ENCODE peak calls at places on chromosomes 6 and 20, in six cellular contexts. W is caudate nucleus, J is NCI-H187, K is NCI-H524, L is AG08395, D is ELR. I is an unnamed sample.

GRCh38 chr6:111483736-111484654 is 977 bp upstream of the REV3L start:
- DNase-seq in W (peak), J (peak), K (peak), L (peak), D (peak), I (peak)

GRCh38 chr6:73610444-73611275 is 43.1 kb downstream of the SLC17A5 start:
- DNase-seq in W (no peak), J (no peak), K (no peak), L (peak), D (peak), I (no peak)

GRCh38 chr6:109816452-109817374 is 125.6 kb downstream of the FIG4 start:
- DNase-seq in W (no peak), J (peak), K (peak), L (no peak), D (no peak), I (no peak)

GRCh38 chr20:34569598-34569997 is 11.1 kb downstream of the MAP1LC3A start:
- DNase-seq in W (no peak), J (no peak), K (no peak), L (no peak), D (peak), I (no peak)

GRCh38 chr20:4601630-4602296 is 119.9 kb upstream of the PRND start:
- DNase-seq in W (no peak), J (no peak), K (peak), L (peak), D (no peak), I (no peak)

GRCh38 chr6:18550119-18550518 is 163.0 kb downstream of the RNF144B start:
- DNase-seq in W (no peak), J (no peak), K (no peak), L (no peak), D (no peak), I (no peak)

GRCh38 chr20:61919239-61919638 is 146.4 kb downstream of the TAF4 start:
- DNase-seq in W (no peak), J (no peak), K (no peak), L (no peak), D (no peak), I (no peak)

GRCh38 chr20:46199198-46199597 is 81.1 kb downstream of the CD40 start:
- DNase-seq in W (no peak), J (no peak), K (no peak), L (no peak), D (peak), I (no peak)

GRCh38 chr6:43263314-43264178 is 20.3 kb downstream of the TTBK1 start:
- DNase-seq in W (no peak), J (no peak), K (no peak), L (peak), D (peak), I (peak)